ENCODE peak calls at places on chromosome 22, in seven cellular contexts. E is hepatocyte; B is CD8-positive, alpha-beta T cell; Z is progenitor cell of endocrine pancreas; S is B cell; L is lower leg skin; I is BJ. Q is an unnamed sample.

GRCh38 chr22:21961886-21962654 is 9.4 kb upstream of the PPM1F start:
- DNase-seq in E (no peak), B (no peak), Z (no peak), S (no peak), L (no peak), I (no peak), Q (no peak)

GRCh38 chr22:38316340-38317236 is 645 bp downstream of the CSNK1E start:
- DNase-seq in E (peak; percentile 81), B (peak; percentile 54), Z (peak; percentile 42), S (peak; percentile 80), L (peak; percentile 94), I (no peak), Q (no peak)

GRCh38 chr22:22818861-22819855 is 68.5 kb upstream of the IGLL5 start:
- DNase-seq in E (no peak), B (peak; percentile 23), Z (no peak), S (no peak), L (no peak), I (no peak), Q (peak; percentile 57)

GRCh38 chr22:43011079-43011478 is 3.9 kb downstream of the PACSIN2 start:
- DNase-seq in E (peak; percentile 49), B (no peak), Z (no peak), S (no peak), L (no peak), I (no peak), Q (no peak)

GRCh38 chr22:24208012-24208749 is 26.9 kb downstream of the SUSD2 start:
- DNase-seq in E (peak; percentile 63), B (no peak), Z (no peak), S (no peak), L (peak; percentile 84), I (peak; percentile 95), Q (no peak)

GRCh38 chr22:47180796-47181195 is 418.3 kb downstream of the TBC1D22A start:
- DNase-seq in E (no peak), B (no peak), Z (no peak), S (no peak), L (no peak), I (no peak), Q (no peak)

GRCh38 chr22:32591620-32592019 is 117.0 kb downstream of the FBXO7 start:
- DNase-seq in E (no peak), B (no peak), Z (no peak), S (no peak), L (no peak), I (peak; percentile 69), Q (no peak)

GRCh38 chr22:31892080-31892433 is 52.3 kb upstream of the YWHAH start:
- DNase-seq in E (no peak), B (no peak), Z (no peak), S (no peak), L (no peak), I (no peak), Q (no peak)

GRCh38 chr22:46381142-46381541 is 45.6 kb downstream of the TRMU start:
- DNase-seq in E (no peak), B (no peak), Z (no peak), S (no peak), L (no peak), I (no peak), Q (no peak)

GRCh38 chr22:22171357-22172218 is 73.0 kb upstream of the VPREB1 start:
- DNase-seq in E (peak; percentile 30), B (no peak), Z (no peak), S (no peak), L (no peak), I (no peak), Q (no peak)

GRCh38 chr22:47632646-47633045 is 870.2 kb downstream of the TBC1D22A start:
- DNase-seq in E (no peak), B (no peak), Z (no peak), S (no peak), L (peak; percentile 80), I (no peak), Q (no peak)

GRCh38 chr22:22835892-22836291 is 51.7 kb upstream of the IGLL5 start:
- DNase-seq in E (no peak), B (no peak), Z (no peak), S (no peak), L (no peak), I (no peak), Q (no peak)

GRCh38 chr22:49216579-49216978 is 611.1 kb downstream of the BRD1 start:
- DNase-seq in E (no peak), B (no peak), Z (peak; percentile 4), S (no peak), L (peak; percentile 67), I (no peak), Q (peak; percentile 27)

GRCh38 chr22:22109693-22110466 is 127.3 kb upstream of the TOP3B start:
- DNase-seq in E (peak; percentile 9), B (no peak), Z (no peak), S (no peak), L (no peak), I (no peak), Q (no peak)

GRCh38 chr22:47773635-47774034 is 1011.2 kb downstream of the TBC1D22A start:
- DNase-seq in E (no peak), B (no peak), Z (no peak), S (no peak), L (no peak), I (no peak), Q (no peak)

GRCh38 chr22:35376728-35377472 is 4.0 kb upstream of the HMOX1 start:
- DNase-seq in E (peak; percentile 96), B (no peak), Z (peak; percentile 75), S (peak; percentile 77), L (peak; percentile 98), I (peak; percentile 91), Q (peak; percentile 85)

GRCh38 chr22:22702159-22702873 is 57.9 kb downstream of the GGTLC2 start:
- DNase-seq in E (peak; percentile 60), B (no peak), Z (peak; percentile 20), S (peak; percentile 39), L (peak; percentile 29), I (no peak), Q (no peak)

GRCh38 chr22:42662114-42663021 is 13.2 kb upstream of the CYB5R3 start:
- DNase-seq in E (peak; percentile 90), B (peak; percentile 73), Z (peak; percentile 86), S (peak; percentile 88), L (peak; percentile 95), I (no peak), Q (peak; percentile 89)

GRCh38 chr22:47030143-47030641 is 267.7 kb downstream of the TBC1D22A start:
- DNase-seq in E (no peak), B (no peak), Z (no peak), S (no peak), L (no peak), I (no peak), Q (no peak)

GRCh38 chr22:47138898-47139789 is 376.7 kb downstream of the TBC1D22A start:
- DNase-seq in E (no peak), B (no peak), Z (no peak), S (no peak), L (no peak), I (no peak), Q (no peak)

GRCh38 chr22:22427542-22428065 is 80.9 kb downstream of the ZNF280B start:
- DNase-seq in E (no peak), B (no peak), Z (no peak), S (no peak), L (peak; percentile 31), I (no peak), Q (no peak)

GRCh38 chr22:24441406-24442351 is 14.3 kb downstream of the ADORA2A start:
- DNase-seq in E (no peak), B (no peak), Z (no peak), S (no peak), L (no peak), I (no peak), Q (no peak)

GRCh38 chr22:27476318-27476717 is 325.2 kb downstream of the MN1 start:
- DNase-seq in E (no peak), B (no peak), Z (no peak), S (no peak), L (no peak), I (no peak), Q (no peak)

GRCh38 chr22:48803993-48804810 is 1023.5 kb downstream of the BRD1 start:
- DNase-seq in E (no peak), B (no peak), Z (no peak), S (no peak), L (peak; percentile 72), I (no peak), Q (no peak)

GRCh38 chr22:32836286-32836859 is 34.9 kb downstream of the TIMP3 start:
- DNase-seq in E (peak; percentile 42), B (no peak), Z (no peak), S (peak; percentile 8), L (no peak), I (no peak), Q (no peak)

GRCh38 chr22:47625531-47626427 is 863.3 kb downstream of the TBC1D22A start:
- DNase-seq in E (no peak), B (no peak), Z (no peak), S (no peak), L (peak; percentile 78), I (no peak), Q (no peak)

GRCh38 chr22:26172389-26172990 is 3.2 kb downstream of the SEZ6L start:
- DNase-seq in E (peak; percentile 74), B (no peak), Z (peak; percentile 50), S (peak; percentile 33), L (no peak), I (no peak), Q (no peak)
- TF ChIP-seq CTCF in E (peak; percentile 61), B (peak; percentile 43), Z (peak; percentile 86), S (peak; percentile 73), L (no peak), I (peak; percentile 76), Q (peak; percentile 84)

GRCh38 chr22:39415506-39415905 is 15.9 kb downstream of the TAB1 start:
- DNase-seq in E (peak; percentile 3), B (no peak), Z (no peak), S (no peak), L (no peak), I (no peak), Q (no peak)
- TF ChIP-seq CTCF in E (no peak), B (no peak), Z (no peak), S (no peak), L (no peak), I (no peak), Q (no peak)

DNA sequence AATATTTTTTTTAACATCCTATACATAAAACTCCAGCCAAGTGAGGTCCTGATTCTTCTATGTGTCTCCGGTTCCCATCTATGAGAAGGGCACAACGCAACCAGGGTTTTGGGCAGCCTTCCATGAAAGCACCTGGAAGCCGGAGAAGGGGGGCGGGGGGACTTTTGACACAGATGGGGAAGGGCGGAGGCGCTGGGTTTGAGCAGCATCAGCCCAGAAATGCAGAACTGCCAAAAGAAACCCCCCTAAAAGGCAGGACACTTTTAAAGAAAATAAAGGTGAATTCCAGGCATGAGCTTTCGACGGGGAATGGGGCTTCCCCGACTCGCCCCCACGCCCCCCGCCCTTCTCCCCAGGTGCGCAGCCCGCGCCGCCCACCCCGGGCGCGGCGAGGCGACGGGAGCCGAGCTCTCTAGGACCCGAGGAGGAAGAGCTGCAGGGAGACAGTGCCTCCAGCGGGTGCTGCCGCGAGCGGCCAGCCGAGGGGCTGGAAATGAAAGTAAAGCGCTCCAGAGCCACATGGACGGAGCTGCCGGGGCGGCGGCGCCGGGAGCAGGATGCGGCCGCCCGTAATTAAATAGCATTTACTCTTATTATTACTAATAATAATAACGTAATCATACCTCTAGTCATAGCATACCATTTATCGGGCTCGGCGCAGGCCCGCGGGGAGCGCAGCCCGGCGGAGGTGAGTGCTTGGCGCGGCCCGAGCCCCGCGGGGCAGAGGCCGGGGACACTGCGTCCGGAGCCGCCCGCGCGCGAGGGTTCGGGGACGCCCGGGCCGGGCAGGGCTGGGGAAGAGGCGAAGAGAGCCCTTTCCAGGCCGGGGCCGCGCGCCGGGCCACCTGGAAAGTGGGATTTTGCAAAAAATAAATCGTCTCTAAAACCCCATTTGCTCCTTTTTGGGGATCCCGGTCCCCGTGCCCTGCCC is at the start of gene ZC3H7B:
- DNase-seq in E (peak; percentile 93), B (peak; percentile 75), Z (peak; percentile 70), S (peak; percentile 93), L (peak; percentile 94), I (no peak), Q (peak; percentile 87)
- TF ChIP-seq CTCF in E (peak; percentile 49), B (peak; percentile 43), Z (peak; percentile 60), S (peak; percentile 51), L (no peak), I (peak; percentile 68), Q (peak; percentile 68)

GRCh38 chr22:17119481-17120202 is 1.5 kb downstream of the TMEM121B start:
- DNase-seq in E (no peak), B (no peak), Z (no peak), S (no peak), L (no peak), I (no peak), Q (no peak)
- TF ChIP-seq CTCF in E (no peak), B (no peak), Z (peak; percentile 43), S (no peak), L (no peak), I (no peak), Q (peak; percentile 67)

Q was measured in type B pancreatic cell.